ENCODE peak calls at places on chromosomes 4 and X, in seven cellular contexts. A is NAMALWA; N is NCI-H2029 treated with DMSO at 0.1 percent for 48 hours; S is stimulated activated CD4-positive, alpha-beta T cell treated with anti-CD3 and anti-CD28 coated beads, Interleukin-1b, Interleukin-23, amount 100 ng/mL, for 24 hours; W is naive B cell; Q is anterior cingulate cortex; Y is HTR-8/SVneo. Z is an unnamed sample.

GRCh38 chr4:118889313-118889694 is 650 bp downstream of the SYNPO2 start:
- DNase-seq in A (no peak), N (no peak), S (no peak), W (no peak), Q (no peak), Y (no peak), Z (no peak)

GRCh38 chr4:82223715-82224114 is 150.1 kb downstream of the HNRNPD start:
- DNase-seq in A (peak), N (no peak), S (no peak), W (peak), Q (no peak), Y (no peak), Z (no peak)

GRCh38 chr4:173509031-173510001 is 20.7 kb downstream of the HAND2 start:
- DNase-seq in A (no peak), N (no peak), S (no peak), W (no peak), Q (no peak), Y (no peak), Z (no peak)

GRCh38 chr4:103934178-103934789 is 214.5 kb upstream of the TACR3 start:
- DNase-seq in A (peak), N (peak), S (no peak), W (peak), Q (no peak), Y (peak), Z (no peak)

GRCh38 chrX:41449615-41450014 is 2.5 kb downstream of the NYX start:
- DNase-seq in A (peak), N (no peak), S (no peak), W (peak), Q (no peak), Y (no peak), Z (no peak)

GRCh38 chrX:41596586-41596985 is 92.2 kb upstream of the GPR34 start:
- DNase-seq in A (peak), N (no peak), S (no peak), W (peak), Q (no peak), Y (no peak), Z (no peak)

GRCh38 chr4:88320174-88320779 is 35.9 kb upstream of the PPM1K start:
- DNase-seq in A (peak), N (no peak), S (no peak), W (no peak), Q (no peak), Y (no peak), Z (no peak)

GRCh38 chr4:158168606-158169005 is 4.2 kb downstream of the GASK1B start:
- DNase-seq in A (no peak), N (no peak), S (no peak), W (no peak), Q (no peak), Y (no peak), Z (no peak)

GRCh38 chrX:113457719-113458118 is 617.1 kb upstream of the AMOT start:
- DNase-seq in A (no peak), N (no peak), S (no peak), W (no peak), Q (no peak), Y (no peak), Z (no peak)

GRCh38 chrX:124440674-124441073 is 94.3 kb downstream of the SH2D1A start:
- DNase-seq in A (no peak), N (no peak), S (no peak), W (no peak), Q (no peak), Y (no peak), Z (no peak)

GRCh38 chrX:3252744-3253143 is 93.7 kb downstream of the MXRA5 start:
- DNase-seq in A (no peak), N (no peak), S (no peak), W (no peak), Q (no peak), Y (no peak), Z (no peak)

GRCh38 chr4:151284534-151285245 is 7.7 kb downstream of the PRSS48 start:
- DNase-seq in A (no peak), N (no peak), S (no peak), W (no peak), Q (no peak), Y (no peak), Z (no peak)

GRCh38 chr4:102165584-102165983 is 179.7 kb downstream of the SLC39A8 start:
- DNase-seq in A (no peak), N (no peak), S (no peak), W (no peak), Q (no peak), Y (no peak), Z (no peak)